ENCODE peak calls at places on chromosomes 12 and 14, in ten cellular contexts. V, Q, C, D, X, I, M, Z, A and S are unnamed samples.

GRCh38 chr12:123243851-123244250 is 10.6 kb downstream of the MTRFR start:
- DNase-seq in V (no peak), Q (no peak), C (peak; percentile 49), D (no peak), X (no peak), I (no peak), M (no peak), Z (no peak), A (no peak), S (no peak)

GRCh38 chr14:101076451-101077220 is 173.1 kb upstream of the RTL1 start:
- DNase-seq in V (no peak), Q (no peak), C (no peak), D (no peak), X (no peak), I (no peak), M (no peak), Z (no peak), A (peak; percentile 53), S (no peak)

GRCh38 chr12:57340104-57340503 is 89.1 kb upstream of the STAC3 start:
- DNase-seq in V (no peak), Q (peak; percentile 30), C (peak; percentile 71), D (no peak), X (peak; percentile 16), I (peak; percentile 87), M (peak; percentile 26), Z (peak; percentile 77), A (no peak), S (no peak)

GRCh38 chr12:80837342-80837978 is 100.3 kb downstream of the LIN7A start:
- DNase-seq in V (no peak), Q (no peak), C (peak; percentile 53), D (no peak), X (peak; percentile 38), I (peak; percentile 76), M (no peak), Z (peak; percentile 66), A (peak; percentile 84), S (peak; percentile 14)

GRCh38 chr12:68587448-68587873 is 23.2 kb upstream of the RAP1B start:
- DNase-seq in V (peak; percentile 32), Q (no peak), C (no peak), D (peak; percentile 65), X (no peak), I (no peak), M (no peak), Z (no peak), A (no peak), S (no peak)

GRCh38 chr14:86166541-86166940 is 636.6 kb downstream of the FLRT2 start:
- DNase-seq in V (no peak), Q (no peak), C (no peak), D (no peak), X (no peak), I (no peak), M (no peak), Z (no peak), A (no peak), S (no peak)

GRCh38 chr14:101501341-101501740 is 60.0 kb upstream of the DIO3 start:
- DNase-seq in V (no peak), Q (no peak), C (no peak), D (no peak), X (no peak), I (no peak), M (no peak), Z (no peak), A (no peak), S (no peak)

GRCh38 chr12:53989227-53990113 is 4.5 kb downstream of the HOXC10 start:
- DNase-seq in V (no peak), Q (no peak), C (peak; percentile 77), D (peak; percentile 34), X (no peak), I (peak; percentile 45), M (no peak), Z (peak; percentile 45), A (no peak), S (no peak)

GRCh38 chr12:27524839-27525238 is 833 bp downstream of the PPFIBP1 start:
- DNase-seq in V (no peak), Q (peak; percentile 22), C (peak; percentile 10), D (no peak), X (no peak), I (peak; percentile 41), M (no peak), Z (no peak), A (no peak), S (peak; percentile 8)

GRCh38 chr12:93183940-93184663 is 193.6 kb upstream of the NUDT4 start:
- DNase-seq in V (no peak), Q (no peak), C (no peak), D (peak; percentile 73), X (no peak), I (no peak), M (peak; percentile 29), Z (peak; percentile 51), A (no peak), S (no peak)

DNA sequence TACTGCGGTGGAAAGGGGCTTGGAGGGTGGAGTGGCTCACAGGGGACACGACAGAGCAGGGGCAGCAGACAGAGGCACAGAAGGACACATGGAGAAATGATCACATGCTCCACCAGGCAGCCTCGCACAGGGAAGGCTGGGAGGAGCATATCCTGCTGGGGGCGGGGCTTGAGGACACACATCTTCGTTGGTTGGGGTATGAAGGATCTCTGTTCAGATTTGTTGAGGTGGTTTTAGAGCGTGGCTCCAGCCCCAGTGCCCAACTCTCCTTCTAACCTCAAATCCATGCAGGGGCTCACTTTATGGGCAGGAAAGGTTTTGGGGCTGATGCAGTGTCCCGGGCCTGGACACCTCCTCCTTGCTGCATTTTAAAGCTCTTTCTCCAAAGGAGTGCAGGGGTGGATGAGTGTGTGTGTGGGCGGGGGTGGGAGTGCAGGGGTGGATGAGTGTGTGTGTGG is 741 bp upstream of the P3H3 start:
- DNase-seq in V (peak; percentile 28), Q (peak; percentile 82), C (peak; percentile 84), D (no peak), X (peak; percentile 46), I (peak; percentile 79), M (peak; percentile 87), Z (peak; percentile 91), A (peak; percentile 97), S (peak; percentile 75)
- H3K27ac ChIP-seq in V (no peak overlapping the region), Q (peak overlapping the region; percentile 81), C (peak overlapping the region; percentile 96), D (no peak overlapping the region), X (peak overlapping the region; percentile 65), I (peak overlapping the region; percentile 63), M (no peak overlapping the region), Z (peak overlapping the region; percentile 49), A (peak overlapping the region; percentile 61), S (peak overlapping the region; percentile 78)

DNA sequence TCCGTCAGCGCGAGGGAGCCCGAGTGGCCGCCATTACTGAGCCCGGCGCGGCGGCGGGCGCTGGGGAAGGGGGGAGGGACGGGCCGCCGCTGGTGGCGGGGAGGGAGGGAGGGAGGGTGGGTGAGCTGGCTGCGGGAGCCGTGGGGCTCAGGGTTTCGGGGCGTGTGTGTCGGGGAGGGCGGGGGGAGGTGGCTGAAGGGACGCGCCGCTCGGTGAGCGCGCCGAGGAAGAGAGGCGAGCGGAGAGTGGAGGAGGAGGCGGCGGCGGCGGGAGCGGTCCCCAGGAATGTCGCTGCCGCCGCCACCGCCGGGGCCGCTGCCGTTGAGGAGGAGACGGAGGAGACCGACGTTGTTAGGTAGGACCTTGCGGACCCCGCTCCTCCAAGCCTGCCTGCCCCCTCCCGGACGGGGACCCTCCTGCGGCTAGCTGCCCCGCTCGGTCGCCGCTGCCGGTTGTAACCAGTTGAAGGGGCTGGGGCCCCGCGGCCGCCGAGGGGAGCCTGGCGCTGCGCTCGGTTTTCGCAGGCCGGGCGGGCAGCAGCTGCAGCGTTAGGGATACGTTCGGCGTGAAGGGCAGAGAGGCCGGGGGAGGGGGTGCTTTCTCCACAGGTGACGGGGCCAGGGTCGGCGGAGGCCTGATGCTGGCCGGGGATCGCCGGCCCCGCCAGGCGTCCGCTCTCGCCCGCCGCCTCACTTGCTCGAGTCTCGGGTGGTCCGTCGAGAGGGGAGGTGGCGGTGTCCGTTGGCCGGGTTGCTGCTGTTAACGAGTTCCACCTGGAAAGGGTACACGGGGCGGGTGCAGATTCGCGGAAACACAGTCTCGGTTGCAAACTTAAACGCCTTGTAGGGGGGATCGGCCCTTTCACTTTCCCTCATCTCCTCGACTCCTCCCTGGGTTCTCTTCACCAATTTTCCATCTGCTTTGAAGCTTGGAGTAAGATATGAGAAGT is at the start of gene ARHGAP5:
- DNase-seq in V (peak; percentile 71), Q (peak; percentile 51), C (peak; percentile 39), D (no peak), X (no peak), I (peak; percentile 14), M (no peak), Z (peak; percentile 77), A (peak; percentile 86), S (peak; percentile 20)
- TF ChIP-seq CTCF in V (no peak), Q (peak; percentile 16), C (no peak), D (no peak), X (peak; percentile 5), I (peak; percentile 16), M (peak; percentile 13), Z (no peak), A (peak; percentile 55), S (no peak)

DNA sequence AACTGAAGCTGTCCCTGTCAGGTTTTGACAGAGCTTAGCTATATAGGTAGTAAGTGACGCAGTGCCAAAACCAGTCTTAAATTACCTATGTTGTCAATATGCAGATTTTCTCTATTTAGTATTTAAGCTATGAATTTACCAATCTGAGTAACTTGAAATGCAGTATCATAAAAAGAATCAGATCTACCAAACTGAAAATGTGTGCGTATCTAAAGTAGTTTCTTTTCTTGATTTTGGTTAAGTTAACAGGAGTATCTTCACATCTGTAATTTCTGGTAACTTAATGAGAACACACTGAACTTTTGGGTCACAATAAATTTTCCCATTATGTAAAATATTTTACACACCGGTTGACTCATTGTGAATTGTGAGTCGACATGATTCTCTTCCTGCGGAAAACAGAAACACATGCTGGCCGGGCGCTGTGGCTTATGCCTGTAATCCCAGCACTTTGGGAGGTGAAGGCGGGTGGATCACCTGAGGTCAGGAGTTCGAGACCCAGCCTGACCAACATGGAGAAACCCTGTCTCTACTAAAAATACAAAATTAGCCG is 45.1 kb downstream of the TRAF3 start:
- DNase-seq in V (no peak), Q (no peak), C (no peak), D (no peak), X (no peak), I (peak; percentile 28), M (no peak), Z (no peak), A (no peak), S (no peak)
- H3K27ac ChIP-seq in V (no peak overlapping the region), Q (peak overlapping the region; percentile 55), C (no peak overlapping the region), D (peak overlapping the region; percentile 85), X (no peak overlapping the region), I (no peak overlapping the region), M (no peak overlapping the region), Z (no peak overlapping the region), A (no peak overlapping the region), S (no peak overlapping the region)

GRCh38 chr12:3263939-3264699 is 186.9 kb downstream of the TSPAN9 start:
- DNase-seq in V (no peak), Q (no peak), C (no peak), D (no peak), X (no peak), I (no peak), M (no peak), Z (no peak), A (no peak), S (no peak)

GRCh38 chr12:3263282-3263681 is 186.1 kb downstream of the TSPAN9 start:
- DNase-seq in V (no peak), Q (no peak), C (no peak), D (no peak), X (no peak), I (no peak), M (no peak), Z (no peak), A (no peak), S (no peak)

GRCh38 chr12:3262466-3262865 is 185.3 kb downstream of the TSPAN9 start:
- DNase-seq in V (no peak), Q (no peak), C (no peak), D (no peak), X (no peak), I (no peak), M (no peak), Z (no peak), A (no peak), S (no peak)

GRCh38 chr12:3259976-3260375 is 182.8 kb downstream of the TSPAN9 start:
- DNase-seq in V (no peak), Q (no peak), C (no peak), D (no peak), X (no peak), I (no peak), M (no peak), Z (no peak), A (no peak), S (no peak)

GRCh38 chr12:3261782-3262359 is 184.7 kb downstream of the TSPAN9 start:
- DNase-seq in V (no peak), Q (no peak), C (no peak), D (no peak), X (no peak), I (peak; percentile 28), M (no peak), Z (no peak), A (no peak), S (no peak)
- TF ChIP-seq CTCF in V (no peak), Q (no peak), C (no peak), D (peak; percentile 18), X (peak; percentile 47), I (peak; percentile 3), M (no peak), Z (peak; percentile 8), A (peak; percentile 29), S (no peak)